ENCODE peak calls at places on chromosomes 7 and 10, in five cellular contexts. I is kidney, G is A549, V is uterus, Z is thoracic aorta. S is an unnamed sample.
A peak's percentile ranks its signal among the peaks of the same experiment; 100 is the strongest.

GRCh38 chr10:17963431-17963830 is 11.7 kb downstream of the SLC39A12 start:
- DNase-seq in Z (no peak), I (no peak), G (no peak), V (no peak), S (no peak)

GRCh38 chr10:78377362-78377761 is 343.7 kb downstream of the RPS24 start:
- DNase-seq in Z (no peak), V (no peak), I (no peak), G (no peak), S (no peak)

GRCh38 chr7:23315366-23315765 is 16.2 kb downstream of the MALSU1 start:
- DNase-seq in Z (no peak), I (no peak), V (no peak), G (no peak), S (no peak)

GRCh38 chr10:110005716-110006115 is 2.1 kb upstream of the ADD3 start:
- DNase-seq in Z (no peak), G (peak; percentile 38), V (peak; percentile 36), I (peak; percentile 63), S (peak; percentile 29)

GRCh38 chr7:129828989-129829676 is 123.6 kb downstream of the UBE2H start:
- DNase-seq in G (no peak), V (no peak), I (no peak), Z (no peak), S (no peak)

GRCh38 chr10:61835909-61836232 is 65.6 kb upstream of the ARID5B start:
- DNase-seq in I (no peak), G (no peak), Z (no peak), V (no peak), S (no peak)

GRCh38 chr7:28686418-28686800 is 271.7 kb downstream of the TRIL start:
- DNase-seq in V (peak; percentile 47), G (peak; percentile 5), I (no peak), Z (no peak), S (no peak)

GRCh38 chr7:126570845-126571244 is 681.9 kb downstream of the GRM8 start:
- DNase-seq in V (no peak), Z (no peak), I (no peak), G (no peak), S (no peak)

GRCh38 chr10:57723305-57723704 is 544.4 kb downstream of the IPMK start:
- DNase-seq in V (no peak), Z (no peak), I (no peak), G (no peak), S (no peak)

GRCh38 chr7:99369767-99370353 is 4.7 kb upstream of the ARPC1B start:
- DNase-seq in I (no peak), V (no peak), Z (no peak), G (no peak), S (no peak)

GRCh38 chr10:133235891-133236321 is 1.7 kb upstream of the VENTX start:
- DNase-seq in I (peak; percentile 75), G (no peak), V (no peak), Z (no peak), S (no peak)

GRCh38 chr7:87354749-87355148 is 9.3 kb downstream of the CROT start:
- DNase-seq in Z (no peak), G (peak; percentile 49), I (no peak), V (no peak), S (no peak)

GRCh38 chr7:104791065-104791464 is 222.9 kb upstream of the KMT2E start:
- DNase-seq in V (no peak), G (peak; percentile 16), I (no peak), Z (no peak), S (no peak)

GRCh38 chr7:70259497-70259896 is 661.2 kb downstream of the AUTS2 start:
- DNase-seq in Z (peak; percentile 22), G (no peak), V (no peak), I (no peak), S (no peak)

GRCh38 chr10:81018898-81019890 is 481.5 kb downstream of the SH2D4B start:
- DNase-seq in Z (no peak), G (peak; percentile 70), V (no peak), I (peak; percentile 27), S (no peak)

GRCh38 chr10:53770903-53771302 is 998.3 kb upstream of the MBL2 start:
- DNase-seq in I (no peak), Z (no peak), V (no peak), G (no peak), S (no peak)

GRCh38 chr7:100573691-100574361 is at the start of gene SAP25:
- DNase-seq in V (no peak), Z (no peak), I (no peak), G (no peak), S (no peak)

GRCh38 chr10:71191459-71192113 is 20.8 kb upstream of the UNC5B start:
- DNase-seq in I (no peak), Z (no peak), G (no peak), V (no peak), S (no peak)

GRCh38 chr10:113538131-113538530 is 14.7 kb upstream of the HABP2 start:
- DNase-seq in V (no peak), I (no peak), Z (no peak), G (no peak), S (no peak)

GRCh38 chr10:48774416-48775205 is 89.9 kb downstream of the WDFY4 start:
- DNase-seq in G (no peak), Z (no peak), V (no peak), I (no peak), S (no peak)

GRCh38 chr10:23695825-23696420 is 257.0 kb downstream of the OTUD1 start:
- DNase-seq in I (no peak), G (no peak), V (no peak), Z (no peak), S (no peak)

GRCh38 chr10:72692057-72692891 is at the start of gene MCU:
- DNase-seq in G (peak; percentile 97), Z (peak; percentile 81), V (peak; percentile 95), I (peak; percentile 97), S (peak; percentile 96)

GRCh38 chr10:28875535-28876208 is 198.4 kb downstream of the BAMBI start:
- DNase-seq in I (no peak), G (peak; percentile 24), Z (no peak), V (no peak), S (no peak)

GRCh38 chr10:69048103-69048502 is 39.8 kb upstream of the SRGN start:
- DNase-seq in Z (no peak), G (no peak), I (peak; percentile 75), V (no peak), S (peak; percentile 68)

GRCh38 chr7:159247910-159248309 is 103.2 kb upstream of the VIPR2 start:
- DNase-seq in I (no peak), G (no peak), Z (no peak), V (no peak), S (no peak)

GRCh38 chr7:75989084-75989725 is 5.2 kb downstream of the TMEM120A start:
- DNase-seq in I (peak; percentile 83), Z (no peak), G (no peak), V (peak; percentile 42), S (peak; percentile 84)

GRCh38 chr7:101450064-101450463 is 87.4 kb downstream of the COL26A1 start:
- DNase-seq in V (no peak), G (no peak), Z (no peak), I (peak; percentile 5), S (no peak)

GRCh38 chr7:111760043-111760442 is 197.8 kb upstream of the IMMP2L start:
- DNase-seq in I (no peak), V (no peak), G (no peak), Z (no peak), S (no peak)

GRCh38 chr7:138244606-138245005 is 168.3 kb downstream of the AKR1D1 start:
- DNase-seq in Z (no peak), V (no peak), G (no peak), I (no peak), S (no peak)

GRCh38 chr7:7761974-7762769 is 43.8 kb upstream of the RPA3 start:
- DNase-seq in G (peak; percentile 27), Z (no peak), I (no peak), V (no peak), S (no peak)

GRCh38 chr10:48470115-48470892 is 134.6 kb downstream of the ARHGAP22 start:
- DNase-seq in G (no peak), V (peak; percentile 19), I (peak; percentile 38), Z (no peak), S (no peak)

GRCh38 chr10:30510184-30510931 is 76.4 kb downstream of the MAP3K8 start:
- DNase-seq in V (peak; percentile 72), I (no peak), G (peak; percentile 84), Z (peak; percentile 57), S (peak; percentile 73)

GRCh38 chr10:116247701-116248100 is 25.3 kb downstream of the GFRA1 start:
- DNase-seq in G (no peak), I (no peak), V (no peak), Z (no peak), S (no peak)

GRCh38 chr10:126309193-126309592 is 79.1 kb downstream of the ADAM12 start:
- DNase-seq in I (no peak), Z (no peak), G (peak; percentile 50), V (no peak), S (no peak)

GRCh38 chr7:122033641-122034040 is 110.4 kb downstream of the AASS start:
- DNase-seq in V (no peak), G (no peak), I (no peak), Z (no peak), S (no peak)

GRCh38 chr7:141322355-141322754 is 228.9 kb upstream of the AGK start:
- DNase-seq in I (no peak), V (no peak), Z (no peak), G (no peak), S (no peak)

GRCh38 chr7:5594616-5595544 is 171.2 kb upstream of the TNRC18 start:
- DNase-seq in Z (no peak), V (no peak), I (no peak), G (peak; percentile 57), S (no peak)

GRCh38 chr10:95759233-95759826 is 3.4 kb downstream of the ENTPD1 start:
- DNase-seq in Z (no peak), G (no peak), V (no peak), I (no peak), S (no peak)
- H3K27ac ChIP-seq in Z (peak overlapping the region; percentile 28), G (no peak overlapping the region), V (peak overlapping the region; percentile 17), I (no peak overlapping the region), S (peak overlapping the region; percentile 92)

DNA sequence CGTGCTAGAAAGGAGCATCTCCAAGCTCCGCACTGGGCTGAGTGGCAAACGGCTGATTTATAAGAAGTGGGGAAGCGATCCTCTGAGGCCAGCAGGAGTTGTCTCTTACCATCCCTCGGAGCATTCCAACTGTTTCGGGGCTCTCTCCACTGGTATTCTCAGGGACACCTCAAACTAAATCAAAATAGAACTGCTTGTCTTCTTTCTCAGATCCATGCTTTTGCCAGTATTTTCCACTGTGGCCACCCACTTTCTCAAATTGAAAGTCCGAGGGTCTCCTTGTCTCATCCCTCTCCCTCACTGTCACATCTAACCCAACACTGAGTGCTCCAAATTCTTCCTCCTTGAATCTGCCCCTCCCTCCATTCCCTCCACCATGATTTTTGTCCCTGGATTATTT is 83.2 kb upstream of the LEP start:
- DNase-seq in G (no peak), Z (no peak), I (no peak), V (no peak), S (no peak)
- TF ChIP-seq CTCF in G (no peak), Z (no peak), I (no peak), V (no peak), S (no peak)

GRCh38 chr7:116502201-116503096 is 2.9 kb downstream of the CAV2 start:
- DNase-seq in V (no peak), Z (no peak), G (peak; percentile 55), I (no peak), S (no peak)
- H3K4me3 ChIP-seq in V (peak overlapping the region; percentile 90), Z (peak overlapping the region; percentile 96), G (peak overlapping the region; percentile 71), I (no peak overlapping the region), S (peak overlapping the region; percentile 84)

DNA sequence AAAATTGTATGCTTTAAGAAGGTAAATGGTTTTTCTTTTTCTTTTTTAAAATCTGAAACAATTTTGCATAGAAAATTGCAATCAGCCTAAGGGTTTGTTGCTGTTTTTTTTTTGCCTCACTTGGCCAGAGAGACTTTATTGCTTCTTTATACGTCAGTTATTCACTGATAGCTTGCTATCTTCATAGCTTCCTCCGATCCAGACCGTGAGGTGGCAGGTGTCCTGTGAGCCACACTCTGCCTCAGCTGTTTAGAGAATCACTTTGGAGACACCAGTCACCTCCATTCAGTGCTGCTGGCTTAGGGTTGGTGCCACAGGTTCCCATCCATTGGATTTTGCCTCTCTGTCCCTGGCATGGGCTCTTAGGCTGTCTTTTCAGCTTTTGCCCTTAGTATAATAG is 68.0 kb downstream of the HHEX start:
- DNase-seq in Z (no peak), G (no peak), I (no peak), V (no peak), S (no peak)
- H3K27ac ChIP-seq in Z (peak overlapping the region; percentile 86), G (peak overlapping the region; percentile 70), I (no peak overlapping the region), V (peak overlapping the region; percentile 79), S (peak overlapping the region; percentile 85)

S was measured in tibial artery.